ENCODE peak calls at places on chromosomes 2 and 18, in ten cellular contexts. P is transverse colon; Z is A549; T is CD8-positive, alpha-beta memory T cell; X is IMR-90; R is esophagus squamous epithelium; W is heart right ventricle; A is heart left ventricle; F is DND-41; K is aorta. E is an unnamed sample. For H3K4me1 and H3K9me3, the result is how much of the 10 kb centered on the place peaks cover.

GRCh38 chr2:239223330-239224248 is 177.2 kb downstream of the HDAC4 start:
- DNase-seq in P (peak), Z (no peak), T (no peak), X (peak), R (no peak), W (peak), A (peak), F (no peak), K (peak), E (peak)

GRCh38 chr2:176508984-176509383 is 239.7 kb downstream of the MTX2 start:
- DNase-seq in P (no peak), Z (no peak), T (no peak), X (no peak), R (no peak), W (no peak), A (no peak), F (no peak), K (no peak), E (no peak)

GRCh38 chr2:3435440-3435839 is 55.9 kb downstream of the TRAPPC12 start:
- DNase-seq in P (no peak), Z (no peak), T (no peak), X (no peak), R (no peak), W (no peak), A (no peak), F (no peak), K (no peak), E (no peak)

GRCh38 chr2:48471048-48471474 is 58.9 kb upstream of the STON1 start:
- DNase-seq in P (no peak), Z (peak), T (no peak), X (peak), R (no peak), W (peak), A (no peak), F (no peak), K (no peak), E (no peak)

GRCh38 chr2:108635630-108636354 is 83.5 kb upstream of the RANBP2 start:
- DNase-seq in P (no peak), Z (no peak), T (no peak), X (no peak), R (no peak), W (no peak), A (no peak), F (no peak), K (no peak), E (no peak)

GRCh38 chr18:28504100-28504499 is 327.2 kb upstream of the CDH2 start:
- DNase-seq in P (no peak), Z (no peak), T (no peak), X (no peak), R (no peak), W (no peak), A (no peak), F (no peak), K (no peak), E (no peak)

GRCh38 chr2:233270366-233270765 is 18.9 kb downstream of the ATG16L1 start:
- DNase-seq in P (no peak), Z (no peak), T (peak), X (no peak), R (no peak), W (no peak), A (no peak), F (no peak), K (no peak), E (no peak)

GRCh38 chr2:180033993-180034894 is 27.1 kb upstream of the CWC22 start:
- DNase-seq in P (no peak), Z (no peak), T (no peak), X (peak), R (no peak), W (no peak), A (no peak), F (no peak), K (no peak), E (no peak)

GRCh38 chr2:175807031-175807873 is 194.8 kb downstream of the LNPK start:
- DNase-seq in P (no peak), Z (no peak), T (no peak), X (peak), R (no peak), W (no peak), A (no peak), F (no peak), K (no peak), E (no peak)

GRCh38 chr2:2757764-2758163 is 426.7 kb upstream of the MYT1L start:
- DNase-seq in P (no peak), Z (no peak), T (no peak), X (no peak), R (no peak), W (no peak), A (no peak), F (no peak), K (no peak), E (no peak)

GRCh38 chr2:54083021-54083420 is 32.4 kb upstream of the ACYP2 start:
- DNase-seq in P (no peak), Z (no peak), T (no peak), X (no peak), R (no peak), W (no peak), A (no peak), F (no peak), K (no peak), E (no peak)

GRCh38 chr2:2646312-2647051 is 315.4 kb upstream of the MYT1L start:
- DNase-seq in P (no peak), Z (no peak), T (peak), X (no peak), R (no peak), W (no peak), A (no peak), F (peak), K (no peak), E (no peak)

GRCh38 chr2:56465491-56465890 is 281.7 kb downstream of the CCDC85A start:
- DNase-seq in P (no peak), Z (no peak), T (no peak), X (no peak), R (no peak), W (no peak), A (no peak), F (no peak), K (no peak), E (no peak)

GRCh38 chr2:232576995-232577394 is 26.5 kb downstream of the EIF4E2 start:
- DNase-seq in P (no peak), Z (no peak), T (no peak), X (peak), R (no peak), W (no peak), A (no peak), F (no peak), K (no peak), E (no peak)

GRCh38 chr18:54411781-54412180 is 54.1 kb downstream of the C18orf54 start:
- DNase-seq in P (no peak), Z (no peak), T (no peak), X (no peak), R (no peak), W (no peak), A (no peak), F (no peak), K (no peak), E (no peak)

GRCh38 chr2:67812682-67813081 is 250.1 kb downstream of the C1D start:
- DNase-seq in P (no peak), Z (no peak), T (no peak), X (no peak), R (no peak), W (no peak), A (no peak), F (no peak), K (no peak), E (no peak)

GRCh38 chr2:203532957-203533695 is 2.0 kb downstream of the RAPH1 start:
- DNase-seq in P (no peak), Z (peak), T (no peak), X (peak), R (no peak), W (peak), A (no peak), F (no peak), K (no peak), E (no peak)

GRCh38 chr2:134628453-134628852 is 90.3 kb downstream of the TMEM163 start:
- DNase-seq in P (no peak), Z (no peak), T (no peak), X (no peak), R (no peak), W (no peak), A (no peak), F (no peak), K (no peak), E (no peak)

GRCh38 chr2:74204436-74204835 is 6.0 kb downstream of the MTHFD2 start:
- DNase-seq in P (no peak), Z (no peak), T (no peak), X (no peak), R (no peak), W (no peak), A (no peak), F (no peak), K (no peak), E (no peak)

GRCh38 chr18:45517181-45517741 is 98.0 kb upstream of the SLC14A2 start:
- DNase-seq in P (no peak), Z (no peak), T (no peak), X (no peak), R (no peak), W (no peak), A (peak), F (no peak), K (peak), E (no peak)

GRCh38 chr2:287471-287885 is 413 bp downstream of the ALKAL2 start:
- DNase-seq in P (peak), Z (no peak), T (no peak), X (peak), R (no peak), W (no peak), A (no peak), F (no peak), K (peak), E (no peak)

GRCh38 chr2:33366473-33366872 is 110.0 kb upstream of the RASGRP3 start:
- DNase-seq in P (no peak), Z (no peak), T (no peak), X (no peak), R (no peak), W (peak), A (peak), F (no peak), K (peak), E (no peak)

GRCh38 chr2:121480826-121481225 is 49.9 kb upstream of the RNU4ATAC start:
- DNase-seq in P (no peak), Z (no peak), T (no peak), X (peak), R (no peak), W (peak), A (peak), F (no peak), K (no peak), E (no peak)

GRCh38 chr2:176488446-176488845 is 219.2 kb downstream of the MTX2 start:
- DNase-seq in P (no peak), Z (no peak), T (no peak), X (no peak), R (no peak), W (no peak), A (no peak), F (no peak), K (no peak), E (no peak)

GRCh38 chr2:38856165-38856564 is 19.6 kb downstream of the DHX57 start:
- DNase-seq in P (no peak), Z (no peak), T (no peak), X (peak), R (no peak), W (no peak), A (no peak), F (no peak), K (no peak), E (no peak)

GRCh38 chr2:237996041-237996593 is 29.3 kb downstream of the UBE2F start:
- DNase-seq in P (no peak), Z (no peak), T (no peak), X (peak), R (no peak), W (no peak), A (no peak), F (no peak), K (peak), E (no peak)

GRCh38 chr2:220469201-220469600 is 841.8 kb downstream of the SLC4A3 start:
- DNase-seq in P (no peak), Z (peak), T (no peak), X (peak), R (no peak), W (no peak), A (no peak), F (no peak), K (no peak), E (no peak)

GRCh38 chr2:85549826-85550225 is 10.9 kb downstream of the MAT2A start:
- DNase-seq in P (no peak), Z (no peak), T (no peak), X (peak), R (no peak), W (no peak), A (no peak), F (no peak), K (no peak), E (no peak)

GRCh38 chr18:52236134-52236533 is 103.9 kb upstream of the DCC start:
- DNase-seq in P (no peak), Z (no peak), T (no peak), X (no peak), R (no peak), W (no peak), A (no peak), F (no peak), K (no peak), E (no peak)

GRCh38 chr2:219169950-219170654 is at the start of gene SLC23A3:
- DNase-seq in P (peak), Z (no peak), T (no peak), X (no peak), R (no peak), W (no peak), A (no peak), F (no peak), K (no peak), E (no peak)

GRCh38 chr2:133561045-133561852 is 7.0 kb downstream of the NCKAP5 start:
- DNase-seq in P (no peak), Z (peak), T (no peak), X (peak), R (no peak), W (peak), A (no peak), F (no peak), K (no peak), E (no peak)

DNA sequence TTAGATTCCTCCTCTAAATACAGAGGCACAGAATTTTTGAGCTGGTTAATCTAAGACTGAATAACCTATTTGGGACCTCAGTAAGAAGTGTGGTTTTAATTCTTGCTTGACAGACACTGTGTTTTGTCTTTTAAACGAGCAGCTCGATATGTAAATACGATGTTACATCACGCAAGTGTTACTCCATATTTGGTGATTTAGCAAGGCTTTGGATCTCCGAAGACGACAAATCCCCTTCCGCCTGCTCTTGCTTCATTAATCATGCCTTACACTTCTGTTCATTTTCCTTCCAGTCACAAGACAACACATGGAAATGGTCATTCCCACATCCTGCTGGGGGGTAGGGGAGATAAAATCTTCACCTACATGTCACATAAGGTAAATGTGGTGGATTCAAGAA is 9.4 kb downstream of the BCL11A start:
- DNase-seq in P (no peak), Z (no peak), T (no peak), X (no peak), R (no peak), W (no peak), A (no peak), F (no peak), K (no peak), E (no peak)
- H3K4me3 ChIP-seq in P (no peak), Z (no peak), T (no peak), X (no peak), R (no peak), W (no peak), A (no peak), F (no peak), K (no peak), E (no peak)

GRCh38 chr2:197427986-197428385 is 6.8 kb downstream of the SF3B1 start:
- DNase-seq in P (no peak), Z (no peak), T (no peak), X (no peak), R (no peak), W (no peak), A (no peak), F (no peak), K (no peak), E (no peak)
- H3K4me1 ChIP-seq in P (half or more), Z (under half), T (half or more), X (under half), R (half or more), W (half or more), A (half or more), F (under half), K (under half), E (half or more)

DNA sequence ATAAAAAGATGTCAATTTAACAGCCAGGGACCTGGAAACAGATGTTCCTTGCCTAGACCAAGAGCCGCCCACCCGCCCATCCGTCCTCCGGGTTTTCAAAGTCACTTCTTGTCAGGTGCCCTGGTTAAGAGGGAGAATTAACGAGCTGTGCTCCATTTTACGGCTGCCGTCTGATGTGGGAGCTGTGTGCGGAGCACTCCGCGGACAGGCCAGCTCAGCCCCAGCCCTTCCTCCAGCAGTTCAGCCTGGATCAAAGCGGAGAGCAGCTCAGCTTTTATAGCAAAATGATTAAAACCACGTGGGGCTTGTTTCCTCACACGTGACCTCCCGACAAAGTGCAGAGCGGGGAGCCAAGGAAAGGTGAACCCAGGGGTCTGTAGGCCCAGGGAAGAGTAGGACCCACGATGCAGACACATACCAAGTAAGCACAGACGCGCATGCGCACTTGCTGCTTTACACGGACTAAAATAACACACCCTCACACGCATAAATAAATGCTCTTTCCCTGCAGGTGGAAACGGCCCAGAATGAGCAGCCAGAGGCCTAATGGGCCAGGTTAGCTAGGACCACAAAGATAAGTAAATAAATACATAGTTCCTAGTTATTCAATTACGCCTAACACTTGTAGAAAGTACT is 46.0 kb upstream of the PKDCC start:
- DNase-seq in P (no peak), Z (no peak), T (no peak), X (no peak), R (no peak), W (no peak), A (no peak), F (no peak), K (no peak), E (no peak)
- H3K9me3 ChIP-seq in P (under half), Z (under half), T (under half), X (under half), R (under half), W (under half), A (under half), F (under half), K (under half), E (under half)

GRCh38 chr2:20352230-20353216 is 1.9 kb upstream of the PUM2 start:
- DNase-seq in P (no peak), Z (no peak), T (no peak), X (no peak), R (no peak), W (no peak), A (no peak), F (peak), K (no peak), E (no peak)
- H3K4me3 ChIP-seq in P (no peak), Z (no peak), T (peak), X (no peak), R (no peak), W (no peak), A (no peak), F (peak), K (no peak), E (no peak)

DNA sequence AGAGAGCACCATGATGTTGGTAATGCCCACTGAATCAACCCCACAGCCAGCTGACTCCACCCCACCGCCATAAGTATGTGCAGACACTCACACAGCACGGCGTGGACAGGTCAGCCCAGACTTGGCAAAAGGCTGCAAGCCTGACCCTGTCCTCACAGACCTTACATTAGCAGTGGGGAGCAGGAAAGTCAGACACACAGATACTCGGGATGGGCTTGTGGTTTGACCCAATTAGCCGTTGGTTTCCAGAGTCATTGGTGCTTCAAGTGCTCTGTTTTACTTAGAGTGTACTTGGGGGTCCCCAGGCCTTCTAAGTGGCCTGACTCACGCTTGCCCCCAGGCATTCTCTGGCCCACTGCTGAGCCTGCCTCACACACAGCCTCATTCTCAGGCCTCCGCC is 36.7 kb downstream of the EN1 start:
- DNase-seq in P (no peak), Z (no peak), T (no peak), X (no peak), R (no peak), W (no peak), A (no peak), F (no peak), K (no peak), E (no peak)
- H3K4me1 ChIP-seq in P (under half), Z (under half), T (under half), X (under half), R (under half), W (under half), A (under half), F (under half), K (under half), E (under half)

GRCh38 chr2:104240984-104241383 is 612.9 kb upstream of the POU3F3 start:
- DNase-seq in P (no peak), Z (no peak), T (no peak), X (no peak), R (no peak), W (no peak), A (no peak), F (no peak), K (no peak), E (no peak)
- H3K9me3 ChIP-seq in P (under half), Z (under half), T (under half), X (under half), R (under half), W (under half), A (under half), F (under half), K (under half), E (under half)

DNA sequence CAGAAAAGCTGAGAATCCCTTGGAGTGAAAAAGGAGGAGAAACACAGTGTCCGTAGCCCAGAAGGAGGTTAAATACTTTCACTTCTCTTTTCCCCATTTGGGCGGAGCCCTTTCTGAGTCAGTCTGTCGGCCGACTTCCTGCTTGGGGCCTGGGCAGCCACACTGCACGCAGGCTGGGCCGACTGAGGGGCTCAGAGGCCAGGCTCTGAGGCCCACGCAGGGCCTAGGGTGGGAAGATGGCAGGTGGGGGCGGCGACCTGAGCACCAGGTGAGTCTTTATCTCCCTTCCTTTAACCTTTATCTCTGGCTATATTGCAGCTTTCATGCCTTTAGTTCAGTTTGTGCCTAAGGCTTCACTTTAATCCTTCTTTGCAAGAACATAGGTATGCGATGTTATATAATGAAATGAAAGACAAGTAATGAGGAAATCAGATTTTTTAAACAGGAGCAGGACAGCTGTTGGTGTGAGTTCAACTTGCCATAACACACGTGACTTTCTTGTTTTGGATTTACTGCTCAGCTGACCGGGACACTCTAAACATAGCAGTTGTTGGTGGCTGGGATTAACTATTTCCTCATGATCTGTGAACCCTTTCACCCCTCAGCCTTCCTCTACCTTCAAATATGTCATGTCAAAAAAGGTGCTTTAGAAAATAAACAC is at the start of gene SP100:
- DNase-seq in P (peak), Z (peak), T (peak), X (peak), R (peak), W (peak), A (peak), F (peak), K (peak), E (peak)
- H3K4me3 ChIP-seq in P (peak), Z (peak), T (peak), X (peak), R (peak), W (peak), A (peak), F (peak), K (peak), E (peak)

E was measured in pancreas.